ENCODE peak calls at places on chromosomes 16 and 17, in eight cellular contexts. P, V, G, D, H, A, T and Q are unnamed samples. For H3K4me1, the result is how much of the 10 kb centered on the place peaks cover.

GRCh38 chr17:43437756-43438155 is 39.0 kb downstream of the ARL4D start:
- DNase-seq in P (no peak), V (no peak), G (no peak), D (no peak), H (no peak), A (no peak), T (no peak), Q (no peak)

GRCh38 chr17:2822358-2822757 is 26.1 kb downstream of the RAP1GAP2 start:
- DNase-seq in P (no peak), V (no peak), G (no peak), D (no peak), H (no peak), A (no peak), T (no peak), Q (no peak)

GRCh38 chr16:57383276-57384247 is 11.3 kb downstream of the CX3CL1 start:
- DNase-seq in P (no peak), V (no peak), G (no peak), D (no peak), H (no peak), A (no peak), T (no peak), Q (no peak)

GRCh38 chr16:2429771-2430663 is 770 bp downstream of the CCNF start:
- DNase-seq in P (no peak), V (no peak), G (no peak), D (peak), H (no peak), A (no peak), T (no peak), Q (no peak)

GRCh38 chr16:81397879-81398516 is 46.6 kb upstream of the CMIP start:
- DNase-seq in P (no peak), V (no peak), G (no peak), D (no peak), H (no peak), A (no peak), T (no peak), Q (no peak)

GRCh38 chr17:5201011-5201410 is 9.3 kb upstream of the ZNF594 start:
- DNase-seq in P (no peak), V (no peak), G (no peak), D (no peak), H (no peak), A (no peak), T (no peak), Q (no peak)

GRCh38 chr17:1485748-1486376 is 6.6 kb downstream of the MYO1C start:
- DNase-seq in P (peak), V (peak), G (no peak), D (peak), H (peak), A (peak), T (peak), Q (peak)

GRCh38 chr16:58485184-58485887 is 14.6 kb upstream of the NDRG4 start:
- DNase-seq in P (no peak), V (no peak), G (no peak), D (no peak), H (no peak), A (no peak), T (no peak), Q (no peak)

GRCh38 chr17:19365499-19365817 is 2.9 kb upstream of the B9D1 start:
- DNase-seq in P (no peak), V (no peak), G (no peak), D (no peak), H (no peak), A (no peak), T (peak), Q (no peak)

GRCh38 chr16:64478258-64478906 is 643.5 kb downstream of the CDH11 start:
- DNase-seq in P (no peak), V (no peak), G (no peak), D (no peak), H (no peak), A (no peak), T (no peak), Q (peak)

GRCh38 chr16:49932943-49933342 is 77.0 kb upstream of the ZNF423 start:
- DNase-seq in P (no peak), V (no peak), G (no peak), D (no peak), H (no peak), A (no peak), T (peak), Q (no peak)

GRCh38 chr17:44384823-44385286 is 4.6 kb downstream of the ITGA2B start:
- DNase-seq in P (no peak), V (no peak), G (no peak), D (peak), H (no peak), A (no peak), T (no peak), Q (no peak)

GRCh38 chr17:66200685-66201092 is 8.8 kb upstream of the CEP112 start:
- DNase-seq in P (no peak), V (no peak), G (peak), D (peak), H (no peak), A (no peak), T (no peak), Q (no peak)

GRCh38 chr17:81832608-81833159 is 407 bp downstream of the MCRIP1 start:
- DNase-seq in P (peak), V (no peak), G (no peak), D (peak), H (no peak), A (peak), T (peak), Q (no peak)

GRCh38 chr17:34254651-34255380 is at the start of gene CCL2:
- DNase-seq in P (peak), V (peak), G (no peak), D (peak), H (no peak), A (peak), T (no peak), Q (peak)

GRCh38 chr17:80615311-80615710 is 70.7 kb downstream of the RPTOR start:
- DNase-seq in P (no peak), V (no peak), G (no peak), D (no peak), H (no peak), A (no peak), T (no peak), Q (no peak)

GRCh38 chr16:1723450-1724147 is 17.6 kb downstream of the MAPK8IP3 start:
- DNase-seq in P (no peak), V (no peak), G (no peak), D (peak), H (no peak), A (no peak), T (no peak), Q (no peak)

GRCh38 chr17:17938388-17939107 is 33.7 kb downstream of the TOM1L2 start:
- DNase-seq in P (no peak), V (no peak), G (no peak), D (no peak), H (no peak), A (no peak), T (no peak), Q (no peak)
- H3K4me1 ChIP-seq in P (under half), V (under half), G (half or more), D (under half), H (under half), A (half or more), T (half or more), Q (under half)

DNA sequence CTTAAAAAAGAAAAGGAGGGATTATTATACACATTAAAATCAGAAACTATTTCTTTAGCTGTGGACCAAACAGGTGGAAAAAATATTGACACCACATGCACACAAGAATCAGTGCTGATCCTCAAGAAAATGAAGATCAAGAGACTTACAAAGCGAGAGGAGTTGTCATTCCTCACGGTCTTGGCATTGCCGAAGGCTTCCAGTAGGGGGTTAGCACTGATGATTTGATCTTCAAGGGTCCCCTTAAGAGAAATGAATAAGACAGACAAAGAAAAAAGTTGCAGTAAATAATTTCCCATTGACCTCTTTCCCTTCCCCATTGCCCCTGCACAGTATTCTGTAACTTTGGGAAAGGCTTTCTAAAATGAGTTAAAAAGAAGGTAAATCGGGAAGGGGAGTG is 6.0 kb downstream of the MYH4 start:
- DNase-seq in P (no peak), V (no peak), G (no peak), D (peak), H (no peak), A (no peak), T (no peak), Q (no peak)
- TF ChIP-seq CTCF in P (no peak), V (no peak), G (peak), D (peak), H (no peak), A (no peak), T (no peak), Q (no peak)

GRCh38 chr16:66552288-66553143 is at the start of gene CKLF:
- DNase-seq in P (peak), V (peak), G (peak), D (peak), H (peak), A (peak), T (peak), Q (peak)

GRCh38 chr16:66554021-66554420 is 1.6 kb downstream of the CKLF start:
- DNase-seq in P (no peak), V (no peak), G (no peak), D (no peak), H (no peak), A (no peak), T (no peak), Q (no peak)

GRCh38 chr16:66554492-66554891 is 2.1 kb downstream of the CKLF start:
- DNase-seq in P (no peak), V (no peak), G (no peak), D (no peak), H (no peak), A (no peak), T (no peak), Q (no peak)

GRCh38 chr16:66551788-66552287 is 538 bp upstream of the CKLF start:
- DNase-seq in P (no peak), V (no peak), G (no peak), D (no peak), H (no peak), A (no peak), T (no peak), Q (no peak)

GRCh38 chr16:66553223-66553622 is 847 bp downstream of the CKLF start:
- DNase-seq in P (no peak), V (no peak), G (no peak), D (no peak), H (no peak), A (no peak), T (no peak), Q (no peak)
- H3K4me1 ChIP-seq in P (under half), V (under half), G (under half), D (under half), H (under half), A (half or more), T (under half), Q (under half)

DNA sequence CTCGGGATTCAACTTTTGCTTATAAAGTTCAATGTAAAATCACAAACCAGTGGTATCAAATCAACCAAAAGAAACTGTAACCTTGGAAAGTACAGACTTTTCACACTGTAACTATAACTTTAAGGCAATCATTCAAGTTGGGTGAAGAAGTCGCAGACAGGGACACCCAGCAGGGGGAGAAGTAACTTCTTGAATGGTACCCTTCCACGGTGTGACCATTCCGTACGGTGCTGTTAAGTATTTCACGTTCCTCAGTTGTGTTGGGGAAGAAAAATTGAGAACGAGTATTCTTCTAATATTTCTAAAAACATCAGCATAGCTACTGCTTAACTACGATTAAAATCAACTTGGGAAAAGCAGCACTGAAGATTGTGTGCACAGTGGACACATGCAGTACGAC is 55.8 kb downstream of the MYH10 start:
- DNase-seq in P (no peak), V (peak), G (no peak), D (peak), H (no peak), A (no peak), T (no peak), Q (no peak)
- TF ChIP-seq CTCF in P (peak), V (peak), G (peak), D (peak), H (no peak), A (peak), T (no peak), Q (no peak)

DNA sequence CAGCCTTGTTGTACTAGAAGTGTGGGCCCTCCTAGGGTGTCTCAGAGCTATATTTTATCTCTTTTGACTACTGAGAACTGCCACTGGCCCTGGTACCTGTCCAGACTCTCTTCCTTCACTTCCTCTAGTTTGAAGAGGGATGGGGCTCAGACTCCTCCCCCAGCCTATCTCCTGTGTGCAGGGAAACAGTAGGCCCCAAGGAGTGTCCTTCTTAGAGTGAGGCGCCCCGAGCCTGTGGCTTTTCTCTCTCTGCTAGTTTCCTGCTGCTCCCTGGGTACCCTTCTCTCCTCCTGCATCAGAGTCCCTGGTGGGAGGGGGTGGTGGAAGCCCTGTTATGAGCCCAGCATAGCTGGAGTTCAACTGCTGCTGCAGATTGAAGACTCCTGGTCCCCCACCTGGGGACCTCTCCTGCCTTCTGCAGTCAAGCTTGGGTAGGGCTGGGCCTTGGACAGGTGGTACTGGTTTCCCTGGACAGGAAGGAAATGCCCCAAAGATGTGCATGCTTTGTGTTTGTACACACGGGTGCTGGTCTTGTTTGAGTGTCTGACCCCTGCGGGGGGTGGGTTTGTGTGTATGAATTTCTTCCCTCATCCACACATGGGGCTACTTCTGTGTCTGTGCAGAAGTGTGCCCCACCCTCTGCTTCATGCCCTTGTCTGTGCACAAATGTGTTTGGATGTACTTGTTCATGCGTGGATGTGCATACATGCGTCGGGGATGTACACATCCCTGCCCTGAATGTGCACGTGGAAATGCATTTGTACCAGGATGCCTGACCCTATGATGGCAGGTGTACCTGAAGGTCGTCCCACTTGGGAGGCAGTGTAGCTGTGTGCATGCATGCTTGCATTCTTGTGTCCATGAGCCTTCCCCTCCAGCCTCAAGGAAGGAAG is 6.9 kb downstream of the RARA start:
- DNase-seq in P (no peak), V (peak), G (no peak), D (no peak), H (no peak), A (no peak), T (peak), Q (peak)
- H3K4me1 ChIP-seq in P (under half), V (under half), G (half or more), D (under half), H (under half), A (half or more), T (half or more), Q (under half)

GRCh38 chr17:75843577-75844529 is at the start of gene UNC13D:
- DNase-seq in P (no peak), V (no peak), G (no peak), D (no peak), H (no peak), A (peak), T (no peak), Q (peak)
- TF ChIP-seq CTCF in P (no peak), V (no peak), G (no peak), D (no peak), H (no peak), A (no peak), T (no peak), Q (no peak)

DNA sequence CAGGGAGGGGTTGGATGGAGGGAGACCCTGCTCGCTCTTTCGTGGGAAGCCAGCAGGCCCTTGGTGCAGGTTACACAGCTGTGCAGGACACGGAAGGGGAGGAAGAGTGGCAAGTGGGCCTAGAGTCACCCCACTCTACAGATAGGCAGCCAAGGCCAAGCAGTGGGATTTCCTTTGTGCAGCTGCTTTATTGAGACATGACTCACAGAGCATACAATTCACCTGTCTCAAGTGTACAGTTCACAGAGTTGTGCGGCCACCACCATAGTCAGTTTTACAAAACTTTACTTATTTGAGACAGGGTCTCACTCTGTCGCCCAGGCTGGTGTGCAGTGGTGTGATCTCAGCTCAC is 91.2 kb upstream of the CIBAR2 start:
- DNase-seq in P (no peak), V (no peak), G (no peak), D (no peak), H (no peak), A (no peak), T (no peak), Q (no peak)
- H3K4me1 ChIP-seq in P (under half), V (half or more), G (half or more), D (under half), H (under half), A (under half), T (under half), Q (under half)

GRCh38 chr17:37702605-37703004 is 42.3 kb downstream of the HNF1B start:
- DNase-seq in P (no peak), V (no peak), G (peak), D (no peak), H (no peak), A (no peak), T (no peak), Q (no peak)

GRCh38 chr17:37700881-37701280 is 44.0 kb downstream of the HNF1B start:
- DNase-seq in P (no peak), V (no peak), G (no peak), D (no peak), H (no peak), A (no peak), T (no peak), Q (no peak)

GRCh38 chr17:37699285-37699973 is 45.4 kb downstream of the HNF1B start:
- DNase-seq in P (no peak), V (no peak), G (no peak), D (no peak), H (no peak), A (no peak), T (no peak), Q (no peak)

GRCh38 chr17:37698856-37699255 is 46.0 kb downstream of the HNF1B start:
- DNase-seq in P (no peak), V (no peak), G (no peak), D (no peak), H (no peak), A (no peak), T (no peak), Q (no peak)

DNA sequence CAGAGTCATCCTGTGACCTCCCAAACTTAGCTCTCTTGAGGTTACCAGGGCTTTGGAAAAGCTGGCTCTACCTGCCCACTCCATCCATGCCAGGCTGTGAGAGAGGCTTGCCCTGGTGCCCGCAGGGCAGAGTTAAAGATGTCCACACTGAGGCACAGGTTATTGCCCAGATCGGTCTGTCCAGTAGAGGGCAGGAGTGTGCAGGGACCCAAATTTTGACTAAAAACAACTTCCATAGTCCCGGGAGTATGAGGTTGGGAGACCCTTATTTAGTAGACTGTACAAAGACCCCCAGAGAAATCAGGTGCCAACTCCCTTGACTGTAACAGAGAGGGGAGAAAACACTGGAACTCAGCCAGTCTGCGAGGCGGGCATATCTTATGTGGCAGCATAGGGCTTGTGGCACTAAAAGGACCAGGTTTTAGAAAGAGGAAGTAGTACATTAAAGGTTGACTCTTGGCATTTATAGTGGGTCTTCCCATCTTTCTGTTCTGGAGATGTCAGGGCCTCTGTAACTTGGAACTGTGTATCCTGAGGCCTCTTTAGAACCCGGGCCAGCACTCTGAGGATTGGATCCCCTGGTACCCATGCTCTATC is 43.3 kb downstream of the HNF1B start:
- DNase-seq in P (no peak), V (no peak), G (peak), D (peak), H (no peak), A (no peak), T (peak), Q (peak)
- TF ChIP-seq CTCF in P (peak), V (no peak), G (peak), D (peak), H (peak), A (peak), T (peak), Q (peak)

DNA sequence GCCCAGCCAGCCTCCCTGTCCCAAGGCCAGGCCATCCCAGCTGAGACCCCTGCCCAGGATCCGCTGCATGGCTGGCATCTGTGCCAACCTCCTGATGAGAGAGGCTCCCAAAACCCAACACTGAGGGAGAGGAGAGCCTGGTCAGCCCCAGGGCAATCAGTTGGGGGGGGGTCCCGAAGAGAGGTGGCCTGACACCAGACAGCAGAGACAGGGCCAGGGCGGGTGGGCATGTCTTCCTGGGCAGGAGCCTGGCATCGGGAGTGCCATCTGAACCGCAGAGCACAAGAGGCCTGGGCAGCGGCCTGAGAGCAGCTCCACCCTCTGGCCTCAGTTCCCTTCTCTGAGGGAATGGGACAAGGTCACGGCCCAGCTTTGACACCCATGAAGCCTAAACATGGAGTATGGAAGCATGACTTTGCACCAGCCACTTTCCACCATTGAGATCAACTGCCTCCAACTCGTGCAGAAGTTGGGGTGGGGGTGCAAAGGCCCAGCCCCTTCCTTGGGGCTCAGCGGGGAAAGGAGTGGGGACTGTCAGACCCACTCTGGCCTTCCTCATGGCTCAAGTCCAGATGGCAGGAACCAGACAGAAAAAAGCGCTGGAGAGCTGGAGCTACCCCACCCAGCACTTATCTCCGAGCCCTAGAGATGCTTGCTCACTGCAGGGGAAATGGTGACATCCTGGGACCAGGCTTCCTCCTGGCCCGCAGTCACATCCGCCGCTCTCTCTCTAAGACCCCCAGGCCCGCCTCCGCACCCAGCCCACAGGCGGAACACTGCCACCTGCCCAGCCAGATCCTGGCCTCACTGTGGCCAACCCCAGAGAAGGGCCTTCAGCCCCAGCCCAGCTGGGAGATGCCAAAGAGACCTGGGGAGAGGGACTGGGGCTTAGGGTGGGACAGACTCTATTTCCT is 9.7 kb downstream of the RHBDF2 start:
- DNase-seq in P (no peak), V (no peak), G (no peak), D (no peak), H (no peak), A (peak), T (no peak), Q (peak)
- H3K4me1 ChIP-seq in P (under half), V (under half), G (under half), D (under half), H (under half), A (half or more), T (under half), Q (under half)

GRCh38 chr16:87460936-87461335 is 31.9 kb downstream of the ZCCHC14 start:
- DNase-seq in P (no peak), V (no peak), G (no peak), D (no peak), H (no peak), A (no peak), T (no peak), Q (no peak)
- TF ChIP-seq CTCF in P (no peak), V (no peak), G (no peak), D (no peak), H (no peak), A (no peak), T (no peak), Q (no peak)